ENCODE peak calls at places on chromosome 9, in five cellular contexts. One of them, this sample, is unnamed.

GRCh38 chr9:107675476-107676264 is 186.1 kb upstream of the KLF4 start:
- DNase-seq in SIG-M5: no peak
- DNase-seq in T follicular helper cell: no peak
- DNase-seq in activated effector memory CD4-positive, alpha-beta T cell treated with anti-CD3 and anti-CD28 coated beads, Interleukin-2, amount 50 U/mL, for 16 hours: no peak
- DNase-seq in pulmonary artery endothelial cell: no peak
- DNase-seq in this sample: no peak

GRCh38 chr9:114308361-114308950 is 14.4 kb upstream of the ORM1 start:
- DNase-seq in T follicular helper cell: no peak
- DNase-seq in pulmonary artery endothelial cell: no peak
- DNase-seq in SIG-M5: no peak
- DNase-seq in activated effector memory CD4-positive, alpha-beta T cell treated with anti-CD3 and anti-CD28 coated beads, Interleukin-2, amount 50 U/mL, for 16 hours: peak; percentile 41
- DNase-seq in this sample: no peak

GRCh38 chr9:37410969-37411785 is 11.3 kb upstream of the GRHPR start:
- DNase-seq in activated effector memory CD4-positive, alpha-beta T cell treated with anti-CD3 and anti-CD28 coated beads, Interleukin-2, amount 50 U/mL, for 16 hours: no peak
- DNase-seq in SIG-M5: no peak
- DNase-seq in T follicular helper cell: no peak
- DNase-seq in pulmonary artery endothelial cell: no peak
- DNase-seq in this sample: no peak

GRCh38 chr9:129131300-129132145 is 20.3 kb downstream of the PTPA start:
- DNase-seq in SIG-M5: no peak
- DNase-seq in pulmonary artery endothelial cell: no peak
- DNase-seq in T follicular helper cell: peak; percentile 78
- DNase-seq in activated effector memory CD4-positive, alpha-beta T cell treated with anti-CD3 and anti-CD28 coated beads, Interleukin-2, amount 50 U/mL, for 16 hours: peak; percentile 94
- DNase-seq in this sample: peak; percentile 74

GRCh38 chr9:26112724-26113123 is 434.5 kb upstream of the TUSC1 start:
- DNase-seq in pulmonary artery endothelial cell: no peak
- DNase-seq in T follicular helper cell: no peak
- DNase-seq in activated effector memory CD4-positive, alpha-beta T cell treated with anti-CD3 and anti-CD28 coated beads, Interleukin-2, amount 50 U/mL, for 16 hours: no peak
- DNase-seq in SIG-M5: no peak
- DNase-seq in this sample: no peak

GRCh38 chr9:108219664-108220063 is 636.1 kb downstream of the ACTL7B start:
- DNase-seq in SIG-M5: no peak
- DNase-seq in activated effector memory CD4-positive, alpha-beta T cell treated with anti-CD3 and anti-CD28 coated beads, Interleukin-2, amount 50 U/mL, for 16 hours: no peak
- DNase-seq in pulmonary artery endothelial cell: no peak
- DNase-seq in T follicular helper cell: no peak
- DNase-seq in this sample: no peak

GRCh38 chr9:93897075-93897970 is 57.8 kb downstream of the BARX1 start:
- DNase-seq in activated effector memory CD4-positive, alpha-beta T cell treated with anti-CD3 and anti-CD28 coated beads, Interleukin-2, amount 50 U/mL, for 16 hours: peak; percentile 31
- DNase-seq in T follicular helper cell: no peak
- DNase-seq in pulmonary artery endothelial cell: no peak
- DNase-seq in SIG-M5: no peak
- DNase-seq in this sample: no peak

GRCh38 chr9:36486933-36487481 is 85.7 kb upstream of the MELK start:
- DNase-seq in SIG-M5: peak; percentile 21
- DNase-seq in pulmonary artery endothelial cell: no peak
- DNase-seq in T follicular helper cell: no peak
- DNase-seq in activated effector memory CD4-positive, alpha-beta T cell treated with anti-CD3 and anti-CD28 coated beads, Interleukin-2, amount 50 U/mL, for 16 hours: peak; percentile 82
- DNase-seq in this sample: peak; percentile 31